ENCODE peak calls at places on chromosomes 11 and 22, in four cellular contexts. One of them, this sample, is unnamed.

GRCh38 chr11:67696998-67697397 is 22.6 kb upstream of the ALDH3B2 start:
- DNase-seq in NCI-H69: no peak
- DNase-seq in stimulated activated CD4-positive, alpha-beta T cell treated with anti-CD3 and anti-CD28 coated beads, Interleukin-1b, Interleukin-23, amount 100 ng/mL, for 24 hours: no peak
- DNase-seq in A549: no peak
- DNase-seq in this sample: no peak

GRCh38 chr11:35144103-35144741 is 5.3 kb downstream of the CD44 start:
- DNase-seq in NCI-H69: peak
- DNase-seq in stimulated activated CD4-positive, alpha-beta T cell treated with anti-CD3 and anti-CD28 coated beads, Interleukin-1b, Interleukin-23, amount 100 ng/mL, for 24 hours: peak
- DNase-seq in A549: no peak
- DNase-seq in this sample: peak

GRCh38 chr11:35335226-35335625 is 84.1 kb downstream of the SLC1A2 start:
- DNase-seq in stimulated activated CD4-positive, alpha-beta T cell treated with anti-CD3 and anti-CD28 coated beads, Interleukin-1b, Interleukin-23, amount 100 ng/mL, for 24 hours: no peak
- DNase-seq in A549: no peak
- DNase-seq in NCI-H69: no peak
- DNase-seq in this sample: no peak

GRCh38 chr11:96196074-96196787 is 146.8 kb downstream of the MAML2 start:
- DNase-seq in stimulated activated CD4-positive, alpha-beta T cell treated with anti-CD3 and anti-CD28 coated beads, Interleukin-1b, Interleukin-23, amount 100 ng/mL, for 24 hours: no peak
- DNase-seq in A549: no peak
- DNase-seq in NCI-H69: no peak
- DNase-seq in this sample: no peak

GRCh38 chr11:57405271-57405890 is 14.9 kb upstream of the PRG2 start:
- DNase-seq in A549: no peak
- DNase-seq in stimulated activated CD4-positive, alpha-beta T cell treated with anti-CD3 and anti-CD28 coated beads, Interleukin-1b, Interleukin-23, amount 100 ng/mL, for 24 hours: no peak
- DNase-seq in NCI-H69: no peak
- DNase-seq in this sample: no peak

GRCh38 chr11:29984544-29984943 is 32.3 kb downstream of the KCNA4 start:
- DNase-seq in A549: no peak
- DNase-seq in NCI-H69: no peak
- DNase-seq in stimulated activated CD4-positive, alpha-beta T cell treated with anti-CD3 and anti-CD28 coated beads, Interleukin-1b, Interleukin-23, amount 100 ng/mL, for 24 hours: no peak
- DNase-seq in this sample: no peak

GRCh38 chr22:22431271-22432220 is 77.0 kb downstream of the ZNF280B start:
- DNase-seq in stimulated activated CD4-positive, alpha-beta T cell treated with anti-CD3 and anti-CD28 coated beads, Interleukin-1b, Interleukin-23, amount 100 ng/mL, for 24 hours: peak
- DNase-seq in A549: peak
- DNase-seq in NCI-H69: peak
- DNase-seq in this sample: peak

GRCh38 chr11:43393765-43394355 is 35.1 kb downstream of the TTC17 start:
- DNase-seq in A549: no peak
- DNase-seq in NCI-H69: no peak
- DNase-seq in stimulated activated CD4-positive, alpha-beta T cell treated with anti-CD3 and anti-CD28 coated beads, Interleukin-1b, Interleukin-23, amount 100 ng/mL, for 24 hours: no peak
- DNase-seq in this sample: peak

GRCh38 chr11:43987384-43988039 is 45.1 kb downstream of the C11orf96 start:
- DNase-seq in stimulated activated CD4-positive, alpha-beta T cell treated with anti-CD3 and anti-CD28 coated beads, Interleukin-1b, Interleukin-23, amount 100 ng/mL, for 24 hours: no peak
- DNase-seq in NCI-H69: peak
- DNase-seq in A549: no peak
- DNase-seq in this sample: peak

GRCh38 chr11:87219266-87219665 is 181.5 kb downstream of the TMEM135 start:
- DNase-seq in NCI-H69: no peak
- DNase-seq in A549: no peak
- DNase-seq in stimulated activated CD4-positive, alpha-beta T cell treated with anti-CD3 and anti-CD28 coated beads, Interleukin-1b, Interleukin-23, amount 100 ng/mL, for 24 hours: no peak
- DNase-seq in this sample: no peak

GRCh38 chr11:67648796-67649613 is 1.5 kb downstream of the ACY3 start:
- DNase-seq in stimulated activated CD4-positive, alpha-beta T cell treated with anti-CD3 and anti-CD28 coated beads, Interleukin-1b, Interleukin-23, amount 100 ng/mL, for 24 hours: no peak
- DNase-seq in A549: no peak
- DNase-seq in NCI-H69: no peak
- DNase-seq in this sample: no peak

GRCh38 chr11:88280673-88281316 is 56.7 kb downstream of the CTSC start:
- DNase-seq in A549: no peak
- DNase-seq in stimulated activated CD4-positive, alpha-beta T cell treated with anti-CD3 and anti-CD28 coated beads, Interleukin-1b, Interleukin-23, amount 100 ng/mL, for 24 hours: no peak
- DNase-seq in NCI-H69: peak
- DNase-seq in this sample: no peak

GRCh38 chr22:36415415-36416168 is 27.8 kb upstream of the MYH9 start:
- DNase-seq in stimulated activated CD4-positive, alpha-beta T cell treated with anti-CD3 and anti-CD28 coated beads, Interleukin-1b, Interleukin-23, amount 100 ng/mL, for 24 hours: no peak
- DNase-seq in NCI-H69: no peak
- DNase-seq in A549: peak
- DNase-seq in this sample: no peak

GRCh38 chr11:108984548-108984947 is 319.7 kb downstream of the DDX10 start:
- DNase-seq in NCI-H69: no peak
- DNase-seq in stimulated activated CD4-positive, alpha-beta T cell treated with anti-CD3 and anti-CD28 coated beads, Interleukin-1b, Interleukin-23, amount 100 ng/mL, for 24 hours: no peak
- DNase-seq in A549: no peak
- DNase-seq in this sample: no peak

GRCh38 chr11:67629386-67630229 is at the start of gene NUDT8:
- DNase-seq in A549: peak
- DNase-seq in stimulated activated CD4-positive, alpha-beta T cell treated with anti-CD3 and anti-CD28 coated beads, Interleukin-1b, Interleukin-23, amount 100 ng/mL, for 24 hours: peak
- DNase-seq in NCI-H69: peak
- DNase-seq in this sample: peak

GRCh38 chr11:59263225-59263894 is 50.6 kb upstream of the MPEG1 start:
- DNase-seq in NCI-H69: no peak
- DNase-seq in stimulated activated CD4-positive, alpha-beta T cell treated with anti-CD3 and anti-CD28 coated beads, Interleukin-1b, Interleukin-23, amount 100 ng/mL, for 24 hours: no peak
- DNase-seq in A549: no peak
- DNase-seq in this sample: peak

This sample was measured in small intestine.